ENCODE peak calls at places on chromosomes 6 and 20, in four cellular contexts. One of them, this sample, is unnamed.

GRCh38 chr6:5422321-5422915 is 161.1 kb downstream of the FARS2 start:
- DNase-seq in EL: peak; percentile 16
- DNase-seq in GM18507: no peak
- DNase-seq in stimulated activated naive CD8-positive, alpha-beta T cell treated with anti-CD3 and anti-CD28 coated beads, Interleukin-15, Interleukin-2, amounts not matched to agents 100 U/mL and 50 U/mL, for 24 hours: no peak
- DNase-seq in this sample: no peak

GRCh38 chr6:129583864-129584263 is 126.1 kb downstream of the ARHGAP18 start:
- DNase-seq in EL: no peak
- DNase-seq in GM18507: no peak
- DNase-seq in stimulated activated naive CD8-positive, alpha-beta T cell treated with anti-CD3 and anti-CD28 coated beads, Interleukin-15, Interleukin-2, amounts not matched to agents 100 U/mL and 50 U/mL, for 24 hours: no peak
- DNase-seq in this sample: no peak

GRCh38 chr20:64065973-64066341 is 3.0 kb downstream of the TCEA2 start:
- DNase-seq in EL: peak; percentile 93
- DNase-seq in GM18507: peak; percentile 71
- DNase-seq in stimulated activated naive CD8-positive, alpha-beta T cell treated with anti-CD3 and anti-CD28 coated beads, Interleukin-15, Interleukin-2, amounts not matched to agents 100 U/mL and 50 U/mL, for 24 hours: peak; percentile 72
- DNase-seq in this sample: peak; percentile 36

GRCh38 chr6:37560737-37561103 is 61.0 kb upstream of the CCDC167 start:
- DNase-seq in EL: no peak
- DNase-seq in GM18507: no peak
- DNase-seq in stimulated activated naive CD8-positive, alpha-beta T cell treated with anti-CD3 and anti-CD28 coated beads, Interleukin-15, Interleukin-2, amounts not matched to agents 100 U/mL and 50 U/mL, for 24 hours: no peak
- DNase-seq in this sample: no peak

GRCh38 chr6:105932440-105932839 is 153.7 kb upstream of the PRDM1 start:
- DNase-seq in EL: peak; percentile 29
- DNase-seq in GM18507: no peak
- DNase-seq in stimulated activated naive CD8-positive, alpha-beta T cell treated with anti-CD3 and anti-CD28 coated beads, Interleukin-15, Interleukin-2, amounts not matched to agents 100 U/mL and 50 U/mL, for 24 hours: no peak
- DNase-seq in this sample: no peak

GRCh38 chr6:136038531-136038930 is 187.0 kb downstream of the PDE7B start:
- DNase-seq in EL: no peak
- DNase-seq in GM18507: no peak
- DNase-seq in stimulated activated naive CD8-positive, alpha-beta T cell treated with anti-CD3 and anti-CD28 coated beads, Interleukin-15, Interleukin-2, amounts not matched to agents 100 U/mL and 50 U/mL, for 24 hours: no peak
- DNase-seq in this sample: no peak

GRCh38 chr6:109513571-109514071 is 30.6 kb upstream of the ZBTB24 start:
- DNase-seq in EL: peak; percentile 53
- DNase-seq in GM18507: no peak
- DNase-seq in stimulated activated naive CD8-positive, alpha-beta T cell treated with anti-CD3 and anti-CD28 coated beads, Interleukin-15, Interleukin-2, amounts not matched to agents 100 U/mL and 50 U/mL, for 24 hours: no peak
- DNase-seq in this sample: no peak

GRCh38 chr20:38931984-38932383 is 5.8 kb downstream of the FAM83D start:
- DNase-seq in EL: no peak
- DNase-seq in GM18507: no peak
- DNase-seq in stimulated activated naive CD8-positive, alpha-beta T cell treated with anti-CD3 and anti-CD28 coated beads, Interleukin-15, Interleukin-2, amounts not matched to agents 100 U/mL and 50 U/mL, for 24 hours: no peak
- DNase-seq in this sample: no peak

GRCh38 chr20:5660346-5660745 is 89.9 kb upstream of the SHLD1 start:
- DNase-seq in EL: no peak
- DNase-seq in GM18507: no peak
- DNase-seq in stimulated activated naive CD8-positive, alpha-beta T cell treated with anti-CD3 and anti-CD28 coated beads, Interleukin-15, Interleukin-2, amounts not matched to agents 100 U/mL and 50 U/mL, for 24 hours: no peak
- DNase-seq in this sample: no peak

GRCh38 chr20:31869942-31870702 is at the start of the genes DUSP15 and TTLL9:
- DNase-seq in EL: no peak
- DNase-seq in GM18507: no peak
- DNase-seq in stimulated activated naive CD8-positive, alpha-beta T cell treated with anti-CD3 and anti-CD28 coated beads, Interleukin-15, Interleukin-2, amounts not matched to agents 100 U/mL and 50 U/mL, for 24 hours: peak; percentile 14
- DNase-seq in this sample: peak; percentile 37

GRCh38 chr6:89597988-89598387 is 40.6 kb downstream of the LYRM2 start:
- DNase-seq in EL: peak; percentile 51
- DNase-seq in GM18507: no peak
- DNase-seq in stimulated activated naive CD8-positive, alpha-beta T cell treated with anti-CD3 and anti-CD28 coated beads, Interleukin-15, Interleukin-2, amounts not matched to agents 100 U/mL and 50 U/mL, for 24 hours: no peak
- DNase-seq in this sample: no peak

GRCh38 chr6:138562691-138563090 is 63.4 kb upstream of the NHSL1 start:
- DNase-seq in EL: no peak
- DNase-seq in GM18507: no peak
- DNase-seq in stimulated activated naive CD8-positive, alpha-beta T cell treated with anti-CD3 and anti-CD28 coated beads, Interleukin-15, Interleukin-2, amounts not matched to agents 100 U/mL and 50 U/mL, for 24 hours: no peak
- DNase-seq in this sample: no peak

GRCh38 chr20:48457261-48458002 is 370.4 kb downstream of the PREX1 start:
- DNase-seq in EL: no peak
- DNase-seq in GM18507: no peak
- DNase-seq in stimulated activated naive CD8-positive, alpha-beta T cell treated with anti-CD3 and anti-CD28 coated beads, Interleukin-15, Interleukin-2, amounts not matched to agents 100 U/mL and 50 U/mL, for 24 hours: no peak
- DNase-seq in this sample: no peak

GRCh38 chr20:37810027-37810426 is 92.9 kb upstream of the VSTM2L start:
- DNase-seq in EL: no peak
- DNase-seq in GM18507: no peak
- DNase-seq in stimulated activated naive CD8-positive, alpha-beta T cell treated with anti-CD3 and anti-CD28 coated beads, Interleukin-15, Interleukin-2, amounts not matched to agents 100 U/mL and 50 U/mL, for 24 hours: no peak
- DNase-seq in this sample: no peak

GRCh38 chr20:35431621-35432429 is 6.2 kb downstream of the GDF5 start:
- DNase-seq in EL: no peak
- DNase-seq in GM18507: no peak
- DNase-seq in stimulated activated naive CD8-positive, alpha-beta T cell treated with anti-CD3 and anti-CD28 coated beads, Interleukin-15, Interleukin-2, amounts not matched to agents 100 U/mL and 50 U/mL, for 24 hours: no peak
- DNase-seq in this sample: no peak

GRCh38 chr20:50594231-50594590 is 84.0 kb downstream of the PTPN1 start:
- DNase-seq in EL: no peak
- DNase-seq in GM18507: no peak
- DNase-seq in stimulated activated naive CD8-positive, alpha-beta T cell treated with anti-CD3 and anti-CD28 coated beads, Interleukin-15, Interleukin-2, amounts not matched to agents 100 U/mL and 50 U/mL, for 24 hours: no peak
- DNase-seq in this sample: no peak

GRCh38 chr6:151490996-151491395 is 2.8 kb upstream of the CCDC170 start:
- DNase-seq in EL: no peak
- DNase-seq in GM18507: no peak
- DNase-seq in stimulated activated naive CD8-positive, alpha-beta T cell treated with anti-CD3 and anti-CD28 coated beads, Interleukin-15, Interleukin-2, amounts not matched to agents 100 U/mL and 50 U/mL, for 24 hours: no peak
- DNase-seq in this sample: no peak